ENCODE peak calls at places on chromosomes 1 and 21, in eight cellular contexts. U is hepatocyte, Y is keratinocyte, P is fibroblast of the aortic adventitia, H is AG04450, A is PC-9, G is A673, V is Peyer's patch. S is an unnamed sample.

GRCh38 chr1:67792756-67793475 is 40.4 kb downstream of the GNG12 start:
- DNase-seq in U (no peak), Y (no peak), P (no peak), H (no peak), A (peak), G (peak), V (no peak), S (no peak)

GRCh38 chr1:29453502-29454240 is 217.3 kb downstream of the PTPRU start:
- DNase-seq in U (peak), Y (no peak), P (peak), H (peak), A (peak), G (peak), V (no peak), S (peak)

GRCh38 chr1:207049974-207050391 is 1.0 kb downstream of the YOD1 start:
- DNase-seq in U (peak), Y (no peak), P (peak), H (no peak), A (no peak), G (peak), V (peak), S (no peak)

GRCh38 chr1:176517484-176517883 is 54.5 kb downstream of the PAPPA2 start:
- DNase-seq in U (peak), Y (no peak), P (no peak), H (no peak), A (peak), G (no peak), V (no peak), S (no peak)

GRCh38 chr1:50981741-50982140 is 11.7 kb downstream of the CDKN2C start:
- DNase-seq in U (no peak), Y (no peak), P (peak), H (no peak), A (no peak), G (no peak), V (no peak), S (no peak)

GRCh38 chr21:35257413-35257812 is 208.3 kb upstream of the RUNX1 start:
- DNase-seq in U (peak), Y (no peak), P (peak), H (peak), A (peak), G (peak), V (peak), S (no peak)

GRCh38 chr1:21492171-21492625 is 17.0 kb upstream of the ALPL start:
- DNase-seq in U (no peak), Y (no peak), P (no peak), H (no peak), A (no peak), G (peak), V (no peak), S (no peak)

GRCh38 chr1:167344112-167344511 is 123.4 kb downstream of the POU2F1 start:
- DNase-seq in U (no peak), Y (no peak), P (no peak), H (no peak), A (no peak), G (no peak), V (no peak), S (no peak)

GRCh38 chr1:116453481-116453880 is 80.4 kb downstream of the ATP1A1 start:
- DNase-seq in U (no peak), Y (no peak), P (no peak), H (no peak), A (peak), G (no peak), V (no peak), S (peak)

GRCh38 chr21:35382696-35383095 is 333.6 kb upstream of the RUNX1 start:
- DNase-seq in U (no peak), Y (no peak), P (no peak), H (no peak), A (no peak), G (no peak), V (no peak), S (no peak)

GRCh38 chr1:25023826-25024225 is 93.8 kb upstream of the RUNX3 start:
- DNase-seq in U (no peak), Y (no peak), P (no peak), H (no peak), A (no peak), G (no peak), V (no peak), S (no peak)

GRCh38 chr1:114482585-114482984 is 28.4 kb downstream of the TRIM33 start:
- DNase-seq in U (no peak), Y (no peak), P (no peak), H (no peak), A (peak), G (no peak), V (no peak), S (no peak)

GRCh38 chr1:237448042-237448441 is 406.1 kb downstream of the RYR2 start:
- DNase-seq in U (no peak), Y (no peak), P (no peak), H (no peak), A (no peak), G (no peak), V (no peak), S (no peak)

GRCh38 chr1:13817906-13818305 is 117.9 kb downstream of the PRDM2 start:
- DNase-seq in U (no peak), Y (no peak), P (no peak), H (no peak), A (no peak), G (no peak), V (peak), S (no peak)

GRCh38 chr1:201309420-201309819 is 26.1 kb downstream of the PKP1 start:
- DNase-seq in U (peak), Y (no peak), P (peak), H (no peak), A (peak), G (peak), V (peak), S (peak)

GRCh38 chr1:150560011-150560438 is 10.8 kb downstream of the ADAMTSL4 start:
- DNase-seq in U (peak), Y (no peak), P (peak), H (no peak), A (no peak), G (peak), V (peak), S (no peak)

GRCh38 chr1:44390277-44390676 is 14.8 kb upstream of the RNF220 start:
- DNase-seq in U (peak), Y (no peak), P (peak), H (peak), A (peak), G (no peak), V (no peak), S (no peak)

GRCh38 chr1:159132271-159132881 is 39.0 kb upstream of the CADM3 start:
- DNase-seq in U (peak), Y (no peak), P (peak), H (peak), A (no peak), G (peak), V (peak), S (peak)

GRCh38 chr1:43980255-43981134 is 1.5 kb downstream of the B4GALT2 start:
- DNase-seq in U (no peak), Y (peak), P (peak), H (no peak), A (peak), G (no peak), V (no peak), S (no peak)

GRCh38 chr1:109823543-109824348 is 60.0 kb upstream of the EPS8L3 start:
- DNase-seq in U (peak), Y (no peak), P (peak), H (no peak), A (peak), G (no peak), V (no peak), S (no peak)

GRCh38 chr1:75100481-75101092 is 33.6 kb upstream of the LHX8 start:
- DNase-seq in U (peak), Y (no peak), P (no peak), H (no peak), A (no peak), G (no peak), V (no peak), S (no peak)

GRCh38 chr1:10033359-10033845 is 644 bp downstream of the UBE4B start:
- DNase-seq in U (peak), Y (no peak), P (peak), H (no peak), A (peak), G (no peak), V (peak), S (no peak)

GRCh38 chr1:10032287-10032589 is 520 bp upstream of the UBE4B start:
- DNase-seq in U (no peak), Y (no peak), P (no peak), H (no peak), A (no peak), G (no peak), V (no peak), S (no peak)

GRCh38 chr1:10027027-10027426 is 5.7 kb upstream of the UBE4B start:
- DNase-seq in U (no peak), Y (no peak), P (no peak), H (no peak), A (no peak), G (no peak), V (no peak), S (no peak)

GRCh38 chr1:10032590-10033358 is at the start of gene UBE4B:
- DNase-seq in U (peak), Y (peak), P (peak), H (peak), A (peak), G (peak), V (peak), S (peak)

GRCh38 chr1:10031461-10031860 is 1.3 kb upstream of the UBE4B start:
- DNase-seq in U (no peak), Y (no peak), P (peak), H (no peak), A (peak), G (peak), V (no peak), S (no peak)
- H3K4me3 ChIP-seq in U (no peak), Y (no peak), P (no peak), H (no peak), A (no peak), G (no peak), V (no peak), S (no peak)

DNA sequence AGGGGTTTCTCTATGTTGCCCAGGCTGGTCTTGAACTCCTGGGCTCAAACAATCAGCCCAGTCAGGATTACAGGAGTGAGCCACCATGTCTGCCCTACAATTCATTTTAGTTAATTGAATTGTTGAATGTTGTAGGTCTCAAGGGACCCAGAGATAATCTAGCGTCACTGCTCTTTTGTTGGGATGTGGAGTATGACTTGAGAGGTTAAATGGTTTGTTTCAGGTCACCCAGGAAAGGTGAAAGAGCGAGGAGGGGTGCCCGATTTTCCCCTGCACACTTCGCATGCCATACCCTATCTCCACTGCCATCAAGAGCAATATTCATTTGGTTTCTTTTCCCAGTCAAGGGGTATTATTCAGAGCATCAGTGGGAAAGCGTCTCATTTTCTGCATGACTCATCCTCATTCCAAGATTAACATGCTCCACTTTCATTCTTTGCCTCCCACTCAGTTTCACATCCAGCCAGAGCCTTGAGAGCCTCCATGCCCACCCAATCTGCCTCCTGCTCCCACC is 13.1 kb upstream of the SLC30A1 start:
- DNase-seq in U (peak), Y (no peak), P (peak), H (no peak), A (peak), G (peak), V (no peak), S (no peak)
- H3K4me3 ChIP-seq in U (no peak), Y (no peak), P (peak), H (no peak), A (no peak), G (no peak), V (no peak), S (no peak)

GRCh38 chr1:48471103-48471502 is 901 bp downstream of the SPATA6 start:
- DNase-seq in U (peak), Y (no peak), P (peak), H (no peak), A (no peak), G (no peak), V (no peak), S (no peak)

GRCh38 chr1:48470506-48470905 is 1.5 kb downstream of the SPATA6 start:
- DNase-seq in U (no peak), Y (no peak), P (no peak), H (no peak), A (no peak), G (no peak), V (no peak), S (no peak)

GRCh38 chr1:48469616-48470500 is 2.1 kb downstream of the SPATA6 start:
- DNase-seq in U (peak), Y (no peak), P (peak), H (no peak), A (no peak), G (peak), V (peak), S (peak)

GRCh38 chr1:48471603-48472576 is at the start of gene SPATA6:
- DNase-seq in U (peak), Y (peak), P (peak), H (peak), A (no peak), G (peak), V (peak), S (peak)

GRCh38 chr1:48472747-48473146 is 743 bp upstream of the SPATA6 start:
- DNase-seq in U (no peak), Y (no peak), P (no peak), H (no peak), A (no peak), G (no peak), V (no peak), S (no peak)
- H3K4me3 ChIP-seq in U (peak), Y (peak), P (peak), H (peak), A (no peak), G (peak), V (peak), S (peak)

DNA sequence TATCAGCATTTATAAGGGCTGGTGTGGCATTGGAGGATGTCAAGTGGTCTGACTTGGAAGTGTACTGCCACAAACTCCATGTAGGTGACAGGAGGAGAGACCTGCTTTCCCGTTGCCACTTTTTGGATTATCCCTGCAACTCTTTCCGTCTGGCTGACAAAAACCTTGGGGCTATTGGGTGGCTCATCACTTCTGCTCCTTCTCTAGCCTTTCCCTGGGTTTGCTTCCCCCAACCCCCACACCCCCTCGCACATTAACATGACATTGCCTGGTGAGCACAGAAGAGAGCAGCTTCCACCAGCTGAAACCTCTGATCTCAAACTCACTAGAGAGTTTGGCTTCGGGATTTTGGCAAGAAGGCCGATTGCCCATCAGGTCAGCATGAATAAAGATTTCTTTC is 39.2 kb downstream of the PROX1 start:
- DNase-seq in U (no peak), Y (no peak), P (no peak), H (no peak), A (no peak), G (no peak), V (no peak), S (no peak)
- H3K4me3 ChIP-seq in U (no peak), Y (no peak), P (no peak), H (no peak), A (no peak), G (no peak), V (no peak), S (no peak)

DNA sequence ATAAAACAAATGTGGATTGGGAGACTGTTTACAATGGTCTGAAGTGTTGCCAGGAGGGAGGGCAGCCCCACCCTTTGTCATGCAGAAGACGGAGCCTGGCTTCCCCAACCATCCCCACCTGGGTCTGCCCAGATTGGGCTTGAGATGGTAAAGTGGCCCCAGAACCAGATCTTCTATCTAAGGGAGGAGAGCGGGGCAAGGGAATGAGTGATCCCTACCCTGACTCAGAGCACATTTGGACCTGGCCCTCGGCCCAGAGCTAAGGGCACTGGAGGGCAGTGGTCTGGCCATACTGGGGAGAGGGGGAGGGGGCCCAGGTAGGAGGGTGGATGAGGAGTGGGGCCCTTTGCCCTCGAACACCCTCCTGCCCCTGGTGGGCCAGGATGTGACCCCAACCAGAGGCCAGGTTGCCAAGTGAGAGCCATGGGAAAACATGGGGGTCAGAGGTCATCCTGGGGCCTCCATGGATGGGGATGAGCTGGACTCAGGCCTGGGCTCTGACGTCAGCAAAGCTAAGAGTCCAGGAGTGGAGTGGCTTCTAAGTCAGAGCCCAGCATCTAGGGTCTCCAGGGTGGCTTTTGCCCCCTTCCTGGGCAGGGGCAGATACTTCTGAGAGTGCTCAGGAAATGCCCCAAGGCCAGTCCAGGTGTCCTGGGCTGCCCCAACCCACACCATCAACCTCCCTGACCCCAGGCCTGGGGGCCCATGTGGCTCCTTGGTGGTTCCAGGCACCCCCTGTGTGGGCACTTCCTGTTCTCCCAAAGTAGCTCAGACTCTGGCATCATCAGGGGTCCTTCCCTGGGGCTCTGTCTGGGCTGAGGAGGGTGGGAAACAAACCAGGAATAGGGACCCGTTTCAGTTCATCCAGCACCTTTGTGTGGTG is 1.6 kb upstream of the LEFTY1 start:
- DNase-seq in U (no peak), Y (no peak), P (no peak), H (no peak), A (no peak), G (no peak), V (no peak), S (no peak)
- H3K4me3 ChIP-seq in U (no peak), Y (no peak), P (no peak), H (no peak), A (no peak), G (no peak), V (no peak), S (no peak)

GRCh38 chr1:98327151-98327918 is 334.2 kb upstream of the SNX7 start:
- DNase-seq in U (no peak), Y (no peak), P (peak), H (no peak), A (peak), G (no peak), V (no peak), S (no peak)
- H3K4me3 ChIP-seq in U (no peak), Y (no peak), P (no peak), H (no peak), A (no peak), G (no peak), V (no peak), S (no peak)

GRCh38 chr1:230875370-230875769 is 7.0 kb upstream of the C1orf198 start:
- DNase-seq in U (no peak), Y (no peak), P (no peak), H (no peak), A (no peak), G (no peak), V (no peak), S (no peak)
- H3K4me3 ChIP-seq in U (no peak), Y (no peak), P (no peak), H (no peak), A (no peak), G (no peak), V (no peak), S (no peak)

DNA sequence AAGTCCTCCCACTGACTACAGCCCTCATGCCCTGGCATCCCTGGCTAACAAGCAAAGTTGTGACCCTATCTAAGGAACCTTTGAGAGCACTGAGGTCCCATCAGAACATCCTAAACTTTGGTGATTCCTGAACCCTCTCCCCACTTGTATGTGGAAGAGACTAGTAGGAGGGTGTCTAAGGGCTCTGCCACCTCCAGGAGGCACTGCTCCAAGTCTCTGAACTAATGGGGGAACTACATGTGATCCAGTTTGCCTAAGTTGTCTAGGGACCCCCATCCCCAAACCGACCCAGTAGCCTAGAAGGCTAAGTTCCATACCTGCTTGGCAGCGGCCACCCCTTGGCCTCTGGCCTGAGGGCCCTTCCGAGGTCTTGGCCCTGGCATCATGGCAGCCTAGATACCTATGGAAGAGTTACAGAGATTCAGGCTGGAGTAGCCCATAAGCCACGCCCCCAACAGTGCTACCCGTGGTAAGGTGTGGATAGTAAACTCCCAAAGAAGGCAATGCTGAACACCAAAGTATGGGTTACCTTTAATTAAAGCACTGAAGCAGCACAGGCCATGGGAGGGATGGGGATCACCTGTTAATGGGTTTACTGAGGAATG is 1.7 kb downstream of the CC2D1B start:
- DNase-seq in U (no peak), Y (no peak), P (no peak), H (no peak), A (no peak), G (peak), V (peak), S (no peak)
- H3K4me3 ChIP-seq in U (no peak), Y (peak), P (no peak), H (peak), A (peak), G (peak), V (no peak), S (peak)

GRCh38 chr1:15261155-15262002 is 14.4 kb downstream of the FHAD1 start:
- DNase-seq in U (no peak), Y (no peak), P (no peak), H (no peak), A (no peak), G (peak), V (peak), S (no peak)
- H3K4me3 ChIP-seq in U (no peak), Y (peak), P (no peak), H (no peak), A (no peak), G (no peak), V (no peak), S (no peak)